ENCODE peak calls at places on chromosomes 16 and 17, in nine cellular contexts. C, G, J, F, X, O, D, V and T are unnamed samples.
A peak's percentile ranks its signal among the peaks of the same experiment; 100 is the strongest.

GRCh38 chr16:83717814-83718213 is 90.0 kb upstream of the HSBP1 start:
- DNase-seq in C (no peak), G (peak; percentile 15), J (no peak), F (no peak), X (peak; percentile 58), O (no peak), D (no peak), V (peak; percentile 80), T (peak; percentile 66)

GRCh38 chr16:86396918-86397317 is 113.4 kb upstream of the FOXF1 start:
- DNase-seq in C (no peak), G (peak; percentile 80), J (peak; percentile 30), F (no peak), X (peak; percentile 69), O (no peak), D (peak; percentile 53), V (peak; percentile 91), T (peak; percentile 93)

GRCh38 chr16:53090591-53091507 is 36.1 kb downstream of the CHD9 start:
- DNase-seq in C (peak; percentile 99), G (peak; percentile 99), J (peak; percentile 77), F (peak; percentile 45), X (peak; percentile 99), O (peak; percentile 84), D (peak; percentile 88), V (peak; percentile 99), T (peak; percentile 99)

GRCh38 chr16:82043680-82044584 is 8.9 kb downstream of the HSD17B2 start:
- DNase-seq in C (no peak), G (peak; percentile 68), J (no peak), F (no peak), X (peak; percentile 51), O (no peak), D (no peak), V (peak; percentile 93), T (peak; percentile 74)

GRCh38 chr17:3792481-3792880 is 8.5 kb downstream of the ITGAE start:
- DNase-seq in C (no peak), G (peak; percentile 38), J (no peak), F (no peak), X (no peak), O (no peak), D (no peak), V (no peak), T (peak; percentile 31)

GRCh38 chr17:521561-522325 is 169.1 kb upstream of the RPH3AL start:
- DNase-seq in C (no peak), G (no peak), J (no peak), F (no peak), X (no peak), O (no peak), D (no peak), V (no peak), T (no peak)

GRCh38 chr16:3580271-3580670 is 3.1 kb upstream of the NLRC3 start:
- DNase-seq in C (no peak), G (no peak), J (no peak), F (peak; percentile 43), X (no peak), O (no peak), D (no peak), V (no peak), T (peak; percentile 73)

GRCh38 chr17:43676471-43676870 is 14.7 kb upstream of the MEOX1 start:
- DNase-seq in C (no peak), G (peak; percentile 46), J (no peak), F (no peak), X (no peak), O (no peak), D (no peak), V (no peak), T (no peak)

GRCh38 chr16:69334696-69335095 is 4.3 kb upstream of the PDF start:
- DNase-seq in C (no peak), G (no peak), J (no peak), F (no peak), X (no peak), O (no peak), D (no peak), V (no peak), T (no peak)

GRCh38 chr17:66420961-66421371 is 118.6 kb downstream of the PRKCA start:
- DNase-seq in C (no peak), G (peak; percentile 98), J (no peak), F (no peak), X (peak; percentile 78), O (no peak), D (no peak), V (peak; percentile 48), T (peak; percentile 30)

GRCh38 chr16:87207509-87207908 is 109.7 kb downstream of the C16orf95 start:
- DNase-seq in C (peak; percentile 65), G (peak; percentile 92), J (no peak), F (no peak), X (peak; percentile 93), O (no peak), D (no peak), V (peak; percentile 70), T (peak; percentile 91)

GRCh38 chr16:2924901-2925820 is 13.4 kb downstream of the FLYWCH1 start:
- DNase-seq in C (no peak), G (no peak), J (no peak), F (no peak), X (no peak), O (no peak), D (no peak), V (no peak), T (no peak)

GRCh38 chr17:29911641-29912177 is 18.3 kb downstream of the SSH2 start:
- DNase-seq in C (no peak), G (peak; percentile 17), J (no peak), F (no peak), X (no peak), O (no peak), D (no peak), V (no peak), T (no peak)

GRCh38 chr16:58511933-58512815 is 3.1 kb upstream of the SETD6 start:
- DNase-seq in C (peak; percentile 81), G (peak; percentile 61), J (peak; percentile 92), F (peak; percentile 84), X (peak; percentile 71), O (peak; percentile 74), D (peak; percentile 83), V (peak; percentile 55), T (peak; percentile 37)

GRCh38 chr16:17228708-17229055 is 242.1 kb downstream of the XYLT1 start:
- DNase-seq in C (no peak), G (no peak), J (no peak), F (no peak), X (no peak), O (no peak), D (no peak), V (no peak), T (no peak)

GRCh38 chr17:74605361-74605760 is 13.3 kb upstream of the CD300LD start:
- DNase-seq in C (peak; percentile 77), G (peak; percentile 77), J (no peak), F (no peak), X (peak; percentile 35), O (no peak), D (peak; percentile 46), V (peak; percentile 23), T (peak; percentile 76)

DNA sequence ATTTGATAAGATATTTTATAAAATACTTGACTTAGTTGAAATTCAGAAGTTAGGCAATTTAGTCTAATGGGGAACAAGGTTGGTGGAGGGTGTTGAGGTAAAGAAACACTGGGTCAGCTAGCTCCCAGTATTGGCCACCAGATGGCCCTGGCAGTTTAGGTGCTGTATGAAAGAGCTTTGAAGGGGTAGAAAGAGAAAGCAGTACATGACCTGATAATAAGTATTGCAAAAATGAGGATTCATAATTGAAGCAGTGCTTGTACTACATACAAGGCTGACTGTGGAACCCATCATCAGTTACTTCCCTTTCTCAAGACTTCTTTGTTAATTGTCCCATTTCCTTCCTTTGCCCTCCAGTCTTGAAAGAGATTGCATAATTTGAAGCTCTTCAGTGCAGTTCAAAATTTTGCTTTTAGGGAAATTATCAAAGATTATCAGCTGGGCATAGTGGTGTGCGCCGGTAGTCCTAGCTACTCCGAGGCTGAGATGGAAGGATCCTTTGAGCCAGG is 29.4 kb downstream of the TANC2 start:
- DNase-seq in C (no peak), G (peak; percentile 68), J (peak; percentile 62), F (peak; percentile 19), X (peak; percentile 62), O (no peak), D (peak; percentile 29), V (peak; percentile 56), T (peak; percentile 7)
- TF ChIP-seq CTCF in C (no peak), G (peak; percentile 77), J (no peak), F (peak; percentile 32), X (peak; percentile 79), O (no peak), D (peak; percentile 39), V (peak; percentile 78), T (peak; percentile 64)

GRCh38 chr16:63921737-63922136 is 1200.1 kb downstream of the CDH11 start:
- DNase-seq in C (no peak), G (no peak), J (no peak), F (no peak), X (no peak), O (no peak), D (no peak), V (no peak), T (no peak)
- TF ChIP-seq CTCF in C (no peak), G (no peak), J (no peak), F (no peak), X (no peak), O (no peak), D (no peak), V (no peak), T (no peak)

DNA sequence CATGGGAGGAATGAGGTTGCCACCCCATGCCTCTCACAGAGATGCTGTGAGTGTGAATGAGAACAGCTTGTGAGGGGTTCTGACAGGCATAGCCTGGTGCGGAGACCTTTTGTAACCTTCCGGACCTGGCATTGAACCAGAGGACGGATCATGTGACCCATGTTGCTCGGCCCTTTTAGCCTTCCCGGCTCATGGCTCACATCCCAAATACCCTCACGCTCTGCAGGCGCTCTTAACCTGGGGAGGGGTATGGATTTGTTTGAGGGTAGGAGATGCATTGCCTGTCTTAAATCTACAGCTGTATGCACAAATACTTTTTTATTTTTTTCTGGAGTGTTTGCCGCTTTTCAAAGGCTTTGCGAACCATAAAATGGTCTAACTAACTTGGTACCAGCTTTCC is 102.4 kb upstream of the CRHR1 start:
- DNase-seq in C (no peak), G (no peak), J (no peak), F (no peak), X (no peak), O (no peak), D (no peak), V (no peak), T (no peak)
- TF ChIP-seq CTCF in C (no peak), G (no peak), J (no peak), F (no peak), X (no peak), O (no peak), D (no peak), V (no peak), T (no peak)

GRCh38 chr17:50185724-50186545 is 15.5 kb downstream of the COL1A1 start:
- DNase-seq in C (no peak), G (peak; percentile 64), J (no peak), F (no peak), X (peak; percentile 58), O (no peak), D (no peak), V (peak; percentile 52), T (peak; percentile 64)

GRCh38 chr17:50183439-50184001 is 17.7 kb downstream of the SGCA start:
- DNase-seq in C (no peak), G (peak; percentile 55), J (no peak), F (no peak), X (peak; percentile 56), O (no peak), D (no peak), V (peak; percentile 62), T (peak; percentile 58)

GRCh38 chr17:50184611-50185398 is 16.6 kb downstream of the COL1A1 start:
- DNase-seq in C (peak; percentile 95), G (peak; percentile 66), J (no peak), F (no peak), X (peak; percentile 72), O (no peak), D (peak; percentile 36), V (no peak), T (peak; percentile 90)

GRCh38 chr17:50182783-50183438 is 17.1 kb downstream of the SGCA start:
- DNase-seq in C (no peak), G (peak; percentile 48), J (no peak), F (no peak), X (peak; percentile 55), O (no peak), D (no peak), V (peak; percentile 56), T (no peak)

GRCh38 chr17:50184057-50184456 is 17.4 kb downstream of the COL1A1 start:
- DNase-seq in C (no peak), G (peak; percentile 45), J (no peak), F (no peak), X (peak; percentile 45), O (no peak), D (no peak), V (peak; percentile 34), T (peak; percentile 68)
- TF ChIP-seq CTCF in C (no peak), G (peak; percentile 38), J (no peak), F (peak; percentile 33), X (peak; percentile 27), O (peak; percentile 11), D (no peak), V (peak; percentile 18), T (peak; percentile 26)